ENCODE peak calls at places on chromosome 20, in seven cellular contexts. G is heart right ventricle, B is ovary, M is AG04450, F is DND-41, Q is colonic mucosa, Z is OCI-LY7. T is an unnamed sample.

GRCh38 chr20:49186535-49187329 is 1.4 kb downstream of the STAU1 start:
- DNase-seq in G (no peak), B (peak; percentile 63), M (no peak), F (peak; percentile 70), Q (peak; percentile 84), Z (peak; percentile 64), T (peak; percentile 8)

GRCh38 chr20:23048283-23049200 is 930 bp downstream of the THBD start:
- DNase-seq in G (peak; percentile 75), B (peak; percentile 50), M (no peak), F (no peak), Q (peak; percentile 32), Z (no peak), T (no peak)

GRCh38 chr20:2748551-2749342 is 51.7 kb downstream of the CPXM1 start:
- DNase-seq in G (no peak), B (no peak), M (no peak), F (no peak), Q (no peak), Z (no peak), T (no peak)

GRCh38 chr20:38447931-38448675 is 13.0 kb upstream of the SNHG17 start:
- DNase-seq in G (no peak), B (no peak), M (no peak), F (no peak), Q (no peak), Z (peak; percentile 82), T (no peak)

GRCh38 chr20:49394264-49394663 is 88.2 kb downstream of the KCNB1 start:
- DNase-seq in G (no peak), B (no peak), M (no peak), F (no peak), Q (no peak), Z (no peak), T (no peak)

GRCh38 chr20:31475032-31475431 is at the start of the genes DEFB124 and REM1:
- DNase-seq in G (peak; percentile 72), B (peak; percentile 50), M (no peak), F (no peak), Q (peak; percentile 40), Z (no peak), T (no peak)

GRCh38 chr20:62627901-62628612 is 14.2 kb upstream of the SLCO4A1 start:
- DNase-seq in G (no peak), B (no peak), M (no peak), F (no peak), Q (no peak), Z (peak; percentile 86), T (no peak)

GRCh38 chr20:24773751-24774201 is 175.3 kb upstream of the CST7 start:
- DNase-seq in G (no peak), B (peak; percentile 1), M (peak; percentile 13), F (no peak), Q (no peak), Z (no peak), T (no peak)

GRCh38 chr20:33531047-33531877 is 41.4 kb downstream of the CBFA2T2 start:
- DNase-seq in G (no peak), B (no peak), M (no peak), F (no peak), Q (no peak), Z (no peak), T (no peak)

GRCh38 chr20:19688031-19688806 is 69.8 kb upstream of the RIN2 start:
- DNase-seq in G (peak; percentile 76), B (peak; percentile 73), M (peak; percentile 76), F (no peak), Q (peak; percentile 82), Z (no peak), T (peak; percentile 48)

GRCh38 chr20:50073500-50073899 is 39.5 kb downstream of the UBE2V1 start:
- DNase-seq in G (no peak), B (no peak), M (no peak), F (no peak), Q (no peak), Z (no peak), T (no peak)

GRCh38 chr20:19974621-19975435 is 42.3 kb upstream of the NAA20 start:
- DNase-seq in G (peak; percentile 85), B (peak; percentile 87), M (peak; percentile 93), F (no peak), Q (peak; percentile 59), Z (no peak), T (peak; percentile 80)

GRCh38 chr20:58245181-58245891 is 16.9 kb upstream of the ANKRD60 start:
- DNase-seq in G (no peak), B (no peak), M (no peak), F (no peak), Q (no peak), Z (no peak), T (no peak)

GRCh38 chr20:58243653-58244410 is 15.4 kb upstream of the ANKRD60 start:
- DNase-seq in G (no peak), B (no peak), M (no peak), F (no peak), Q (no peak), Z (no peak), T (no peak)

GRCh38 chr20:58244517-58245030 is 16.1 kb upstream of the ANKRD60 start:
- DNase-seq in G (no peak), B (no peak), M (no peak), F (no peak), Q (no peak), Z (no peak), T (no peak)

GRCh38 chr20:58245931-58246330 is 17.5 kb upstream of the ANKRD60 start:
- DNase-seq in G (no peak), B (no peak), M (no peak), F (no peak), Q (no peak), Z (no peak), T (no peak)

DNA sequence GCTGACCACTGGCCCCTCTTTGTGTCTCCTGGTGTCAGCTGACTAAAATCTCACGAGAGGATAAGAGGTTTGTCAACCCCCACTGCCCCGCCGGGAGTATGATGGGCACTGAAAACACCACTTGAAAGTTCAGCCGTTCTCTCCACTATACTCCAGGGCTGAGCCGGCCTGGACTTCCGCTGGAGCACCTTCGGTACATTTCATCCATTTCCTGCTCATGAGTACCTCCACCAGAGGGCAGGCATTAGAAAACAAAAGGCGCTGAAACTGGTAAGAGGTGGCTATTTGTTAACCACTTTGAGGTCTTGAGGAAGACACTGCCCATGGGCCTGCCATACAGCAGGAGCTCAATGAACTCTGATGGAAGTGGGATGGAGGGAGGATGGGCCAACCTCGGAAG is 17.9 kb upstream of the ANKRD60 start:
- DNase-seq in G (no peak), B (no peak), M (no peak), F (no peak), Q (no peak), Z (no peak), T (no peak)
- H3K9me3 ChIP-seq in G (no peaks in the 10 kb centered on the region), B (no peaks in the 10 kb centered on the region), M (no peaks in the 10 kb centered on the region), F (no peaks in the 10 kb centered on the region), Q (no peaks in the 10 kb centered on the region), Z (no peaks in the 10 kb centered on the region), T (no peaks in the 10 kb centered on the region)

GRCh38 chr20:4025125-4025524 is 9.8 kb upstream of the RNF24 start:
- DNase-seq in G (no peak), B (no peak), M (no peak), F (no peak), Q (no peak), Z (no peak), T (no peak)

GRCh38 chr20:4022386-4023350 is 7.3 kb upstream of the RNF24 start:
- DNase-seq in G (no peak), B (no peak), M (no peak), F (no peak), Q (no peak), Z (no peak), T (no peak)

GRCh38 chr20:4027590-4028265 is 12.4 kb upstream of the RNF24 start:
- DNase-seq in G (no peak), B (no peak), M (no peak), F (no peak), Q (no peak), Z (no peak), T (no peak)

GRCh38 chr20:4026093-4026601 is 10.8 kb upstream of the RNF24 start:
- DNase-seq in G (no peak), B (no peak), M (peak; percentile 68), F (no peak), Q (no peak), Z (no peak), T (no peak)

DNA sequence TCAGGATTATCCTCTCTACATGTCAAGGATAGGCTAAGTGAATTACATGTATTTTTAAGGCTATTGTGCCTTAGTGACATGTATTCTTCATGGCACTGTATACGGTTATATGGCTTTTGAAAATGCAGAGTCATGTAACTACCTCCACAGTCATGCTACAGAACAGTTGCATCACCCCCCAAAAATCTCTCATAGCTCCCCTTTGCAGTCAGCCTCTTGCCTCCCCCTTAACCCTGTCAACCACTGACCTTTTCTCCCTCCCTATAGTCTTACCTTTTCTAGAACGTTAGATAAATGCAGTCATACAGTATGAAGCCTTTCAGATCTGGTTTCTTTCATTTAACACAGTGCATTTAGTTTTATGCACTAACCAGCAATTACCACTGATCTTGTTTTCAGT is 10.3 kb upstream of the RNF24 start:
- DNase-seq in G (no peak), B (no peak), M (no peak), F (no peak), Q (no peak), Z (no peak), T (no peak)
- H3K27ac ChIP-seq in G (no peak overlapping the region), B (no peak overlapping the region), M (no peak overlapping the region), F (no peak overlapping the region), Q (no peak overlapping the region), Z (no peak overlapping the region), T (no peak overlapping the region)

DNA sequence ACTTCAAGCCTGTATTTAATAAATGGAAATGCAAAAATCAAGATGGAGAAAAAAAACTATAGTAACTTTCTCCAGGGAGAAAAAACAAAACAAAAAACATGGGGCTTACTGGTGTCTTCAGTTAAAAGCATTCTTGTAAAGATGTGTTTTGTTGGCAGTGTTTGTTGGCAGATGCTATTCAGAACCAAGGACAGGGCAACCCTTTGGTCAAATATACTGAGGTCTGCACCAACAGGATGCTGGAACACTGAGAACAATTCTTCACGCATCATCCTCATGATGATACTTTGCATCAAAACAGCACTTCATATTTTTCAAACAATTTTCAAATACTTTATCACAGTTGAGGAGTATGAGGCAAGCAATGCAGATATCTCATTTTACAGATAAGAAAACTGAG is 63.7 kb upstream of the CBLN4 start:
- DNase-seq in G (no peak), B (no peak), M (no peak), F (peak; percentile 4), Q (no peak), Z (no peak), T (no peak)
- H3K9me3 ChIP-seq in G (no peaks in the 10 kb centered on the region), B (no peaks in the 10 kb centered on the region), M (no peaks in the 10 kb centered on the region), F (no peaks in the 10 kb centered on the region), Q (no peaks in the 10 kb centered on the region), Z (no peaks in the 10 kb centered on the region), T (no peaks in the 10 kb centered on the region)

GRCh38 chr20:40551125-40551530 is 137.9 kb downstream of the MAFB start:
- DNase-seq in G (peak; percentile 49), B (no peak), M (no peak), F (no peak), Q (no peak), Z (no peak), T (no peak)
- H3K27ac ChIP-seq in G (no peak overlapping the region), B (no peak overlapping the region), M (no peak overlapping the region), F (no peak overlapping the region), Q (no peak overlapping the region), Z (no peak overlapping the region), T (no peak overlapping the region)

DNA sequence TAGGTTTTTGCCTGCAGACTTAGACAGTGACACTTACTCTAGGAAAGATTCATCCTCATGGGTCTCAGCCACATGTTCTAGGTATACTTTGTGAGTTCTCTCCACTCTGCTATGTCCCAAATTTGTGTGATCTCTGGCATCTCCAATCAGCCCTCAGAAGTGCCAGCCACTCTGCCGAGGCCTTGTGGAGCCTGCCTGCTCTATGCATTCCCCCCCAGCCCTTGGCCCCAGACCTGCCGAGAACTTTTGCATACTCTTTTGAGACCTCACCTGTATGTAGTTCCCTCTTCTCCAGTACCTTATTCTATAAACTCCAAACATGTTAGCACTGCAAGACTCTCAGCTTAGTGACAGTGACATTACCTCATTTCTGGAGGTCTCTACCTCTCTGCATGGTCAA is 2170.5 kb upstream of the DEFB115 start:
- DNase-seq in G (no peak), B (no peak), M (no peak), F (no peak), Q (no peak), Z (no peak), T (no peak)
- H3K9me3 ChIP-seq in G (no peaks in the 10 kb centered on the region), B (no peaks in the 10 kb centered on the region), M (peaks cover 10% of the 10 kb centered on the region), F (no peaks in the 10 kb centered on the region), Q (no peaks in the 10 kb centered on the region), Z (peaks cover 14% of the 10 kb centered on the region), T (no peaks in the 10 kb centered on the region)

T was measured in thoracic aorta.